ENCODE peak calls at places on chromosomes 1 and 21, in six cellular contexts. X, W, L, G, E and Z are unnamed samples.

GRCh38 chr21:33968082-33968997 is 52.7 kb upstream of the ATP5PO start:
- DNase-seq in X (peak), W (no peak), L (no peak), G (peak), E (no peak), Z (peak)

GRCh38 chr21:17576080-17576835 is 36.4 kb downstream of the BTG3 start:
- DNase-seq in X (no peak), W (no peak), L (no peak), G (no peak), E (no peak), Z (no peak)

GRCh38 chr1:195663549-195664280 is 944.5 kb downstream of the KCNT2 start:
- DNase-seq in X (no peak), W (no peak), L (no peak), G (no peak), E (no peak), Z (peak)

GRCh38 chr1:223444411-223444810 is 51.2 kb downstream of the CCDC185 start:
- DNase-seq in X (no peak), W (no peak), L (no peak), G (no peak), E (no peak), Z (no peak)

GRCh38 chr1:181090653-181091126 is 2.2 kb downstream of the IER5 start:
- DNase-seq in X (peak), W (no peak), L (no peak), G (no peak), E (peak), Z (no peak)

GRCh38 chr1:30822006-30822405 is 64.4 kb upstream of the LAPTM5 start:
- DNase-seq in X (no peak), W (no peak), L (no peak), G (no peak), E (no peak), Z (no peak)

GRCh38 chr1:1622578-1623094 is 7.3 kb downstream of the MIB2 start:
- DNase-seq in X (no peak), W (no peak), L (no peak), G (no peak), E (no peak), Z (no peak)

GRCh38 chr1:3943123-3943431 is 43.0 kb upstream of the C1orf174 start:
- DNase-seq in X (no peak), W (no peak), L (no peak), G (no peak), E (no peak), Z (no peak)

GRCh38 chr1:27536767-27537166 is 46.8 kb upstream of the WASF2 start:
- DNase-seq in X (peak), W (no peak), L (no peak), G (peak), E (no peak), Z (peak)

GRCh38 chr1:217273866-217274265 is 357.0 kb downstream of the GPATCH2 start:
- DNase-seq in X (no peak), W (no peak), L (no peak), G (no peak), E (no peak), Z (peak)

GRCh38 chr1:24018611-24019580 is 38.8 kb upstream of the SRSF10 start:
- DNase-seq in X (peak), W (peak), L (peak), G (peak), E (peak), Z (peak)

GRCh38 chr1:115969509-115969908 is 6.8 kb upstream of the SLC22A15 start:
- DNase-seq in X (no peak), W (no peak), L (no peak), G (peak), E (no peak), Z (no peak)

GRCh38 chr1:162612606-162613400 is 19.5 kb upstream of the DDR2 start:
- DNase-seq in X (no peak), W (no peak), L (no peak), G (no peak), E (no peak), Z (no peak)

GRCh38 chr1:61184035-61184713 is 101.8 kb downstream of the NFIA start:
- DNase-seq in X (peak), W (peak), L (peak), G (no peak), E (peak), Z (peak)

GRCh38 chr1:28860332-28861073 is 48.5 kb downstream of the OPRD1 start:
- DNase-seq in X (peak), W (no peak), L (no peak), G (no peak), E (peak), Z (peak)

GRCh38 chr1:206836111-206836510 is 29.3 kb upstream of the IL20 start:
- DNase-seq in X (no peak), W (no peak), L (no peak), G (no peak), E (no peak), Z (no peak)

GRCh38 chr1:185965870-185966269 is 231.7 kb downstream of the HMCN1 start:
- DNase-seq in X (no peak), W (no peak), L (no peak), G (no peak), E (no peak), Z (no peak)

GRCh38 chr1:19815801-19816736 is 986 bp upstream of the RNF186 start:
- DNase-seq in X (peak), W (peak), L (no peak), G (no peak), E (peak), Z (no peak)

GRCh38 chr1:184866991-184867788 is 107.1 kb downstream of the NIBAN1 start:
- DNase-seq in X (peak), W (no peak), L (no peak), G (no peak), E (no peak), Z (peak)

GRCh38 chr1:9235123-9235513 is 544 bp downstream of the H6PD start:
- DNase-seq in X (no peak), W (no peak), L (no peak), G (no peak), E (peak), Z (peak)

GRCh38 chr21:38660333-38661295 is 145.1 kb upstream of the ETS2 start:
- DNase-seq in X (peak), W (peak), L (no peak), G (peak), E (peak), Z (no peak)

GRCh38 chr1:98086796-98087195 is 166.0 kb upstream of the DPYD start:
- DNase-seq in X (no peak), W (no peak), L (no peak), G (peak), E (no peak), Z (peak)

GRCh38 chr1:67264152-67264551 is 43.5 kb upstream of the IL12RB2 start:
- DNase-seq in X (no peak), W (no peak), L (no peak), G (no peak), E (no peak), Z (no peak)

GRCh38 chr1:83673287-83673686 is 325.6 kb downstream of the TTLL7 start:
- DNase-seq in X (no peak), W (no peak), L (no peak), G (no peak), E (no peak), Z (no peak)

GRCh38 chr1:185668013-185668412 is 66.2 kb upstream of the HMCN1 start:
- DNase-seq in X (no peak), W (no peak), L (no peak), G (no peak), E (no peak), Z (no peak)

GRCh38 chr1:46485564-46486431 is 3.8 kb upstream of the DMBX1 start:
- DNase-seq in X (no peak), W (no peak), L (no peak), G (no peak), E (no peak), Z (no peak)

GRCh38 chr1:20141001-20141400 is 1.9 kb downstream of the PLA2G2F start:
- DNase-seq in X (no peak), W (peak), L (no peak), G (no peak), E (no peak), Z (no peak)

GRCh38 chr1:67831850-67832513 is 1.3 kb downstream of the GNG12 start:
- DNase-seq in X (peak), W (peak), L (no peak), G (peak), E (peak), Z (peak)

GRCh38 chr1:29395724-29396437 is 159.6 kb downstream of the PTPRU start:
- DNase-seq in X (no peak), W (no peak), L (no peak), G (no peak), E (no peak), Z (no peak)

GRCh38 chr1:84247425-84248220 is 53.9 kb upstream of the SAMD13 start:
- DNase-seq in X (peak), W (no peak), L (no peak), G (no peak), E (peak), Z (peak)

GRCh38 chr1:160130486-160130885 is 14.9 kb downstream of the ATP1A2 start:
- DNase-seq in X (no peak), W (no peak), L (no peak), G (no peak), E (no peak), Z (no peak)

GRCh38 chr1:160129558-160129957 is 14.0 kb downstream of the ATP1A2 start:
- DNase-seq in X (no peak), W (no peak), L (no peak), G (no peak), E (no peak), Z (no peak)

GRCh38 chr1:160130939-160131338 is 15.4 kb downstream of the ATP1A2 start:
- DNase-seq in X (no peak), W (no peak), L (no peak), G (no peak), E (no peak), Z (no peak)

GRCh38 chr1:160129046-160129445 is 13.5 kb downstream of the ATP1A2 start:
- DNase-seq in X (no peak), W (no peak), L (no peak), G (no peak), E (no peak), Z (no peak)

DNA sequence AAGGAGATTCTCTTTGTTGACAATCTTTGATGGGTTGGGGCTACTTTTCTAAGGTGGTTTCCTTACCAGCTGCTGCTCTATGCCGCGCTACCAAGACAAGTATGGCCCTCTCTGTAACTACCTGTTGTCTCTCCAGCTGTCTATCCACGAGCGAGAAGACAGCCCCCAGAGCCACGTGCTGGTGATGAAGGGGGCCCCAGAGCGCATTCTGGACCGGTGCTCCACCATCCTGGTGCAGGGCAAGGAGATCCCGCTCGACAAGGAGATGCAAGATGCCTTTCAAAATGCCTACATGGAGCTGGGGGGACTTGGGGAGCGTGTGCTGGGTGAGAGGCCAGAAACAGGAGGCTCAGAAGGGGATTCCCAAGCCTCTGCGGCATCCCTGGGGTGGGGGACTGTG is 14.4 kb downstream of the ATP1A2 start:
- DNase-seq in X (no peak), W (no peak), L (no peak), G (no peak), E (no peak), Z (no peak)
- H3K27ac ChIP-seq in X (no peak), W (no peak), L (peak), G (no peak), E (no peak), Z (no peak)

DNA sequence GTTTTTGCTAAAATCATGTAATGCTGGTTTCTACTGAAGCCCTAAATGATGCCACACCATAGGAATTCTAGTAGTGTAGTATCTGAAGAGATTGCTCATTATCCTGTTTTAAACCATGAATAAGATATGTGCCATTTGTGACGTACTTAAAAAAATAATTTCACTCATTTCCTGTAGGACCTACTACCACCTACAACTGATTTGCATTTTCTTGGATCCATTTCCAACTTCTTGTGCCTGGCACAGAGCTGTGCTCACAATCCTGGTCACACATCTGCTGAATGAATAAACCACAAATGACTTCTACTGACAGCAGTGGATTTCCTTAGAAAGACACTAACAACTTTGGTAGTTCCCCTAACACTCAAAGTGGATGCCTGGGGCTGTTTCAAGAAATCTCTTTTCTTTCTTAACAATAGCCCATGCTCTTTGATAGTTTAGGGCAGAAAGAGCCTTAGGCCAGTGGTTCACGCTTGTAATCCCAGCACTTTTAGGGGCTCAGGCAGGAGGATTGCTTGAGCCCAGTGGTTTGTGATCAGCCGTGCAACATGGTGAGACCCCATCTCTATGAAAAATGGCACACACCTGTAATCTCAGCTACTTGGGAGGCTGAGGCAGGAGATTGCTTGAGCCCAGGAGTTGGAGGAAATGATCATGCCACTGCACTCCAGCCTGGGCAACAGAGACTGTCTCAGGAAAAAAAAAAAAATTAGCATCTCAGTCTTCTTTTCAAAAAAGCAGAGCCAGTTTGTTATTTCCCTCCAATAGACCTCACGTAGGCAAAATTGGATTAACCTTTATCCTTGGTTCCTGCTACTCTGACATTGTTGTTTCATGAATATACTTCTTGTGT is 13.0 kb upstream of the BATF3 start:
- DNase-seq in X (no peak), W (no peak), L (no peak), G (no peak), E (no peak), Z (peak)
- TF ChIP-seq CTCF in X (no peak), W (no peak), L (no peak), G (no peak), E (no peak), Z (no peak)

DNA sequence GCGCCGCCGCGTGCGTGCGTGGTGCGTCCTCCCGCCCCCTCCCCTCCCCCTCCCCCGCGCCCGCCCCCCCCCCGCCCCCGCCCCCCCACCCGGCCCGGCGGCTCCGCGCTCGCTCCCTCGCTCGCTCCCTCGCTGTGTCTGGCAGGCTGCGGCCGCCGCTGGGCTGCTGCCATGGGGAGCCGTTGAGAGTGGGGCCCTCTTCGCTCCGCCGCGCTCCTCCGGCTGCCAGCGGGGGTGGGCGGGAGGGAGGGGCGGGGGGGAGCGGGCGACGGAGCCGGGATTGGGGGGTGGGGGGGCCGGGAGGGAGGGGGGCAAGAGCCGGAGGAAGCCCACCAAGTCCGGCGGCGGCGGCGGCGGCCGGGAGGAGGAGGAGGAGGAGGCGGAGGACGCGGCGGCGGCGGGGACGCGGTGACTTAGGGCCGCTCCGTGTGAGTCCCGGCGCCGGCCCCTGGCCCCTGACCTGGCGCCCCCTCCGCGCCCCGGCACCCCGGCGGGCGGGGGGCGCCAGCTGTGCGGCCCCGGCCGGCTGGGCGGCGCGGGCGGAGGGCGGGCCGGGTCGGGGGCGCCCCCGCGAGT is 2.4 kb upstream of the ZBTB18 start:
- DNase-seq in X (no peak), W (no peak), L (no peak), G (peak), E (no peak), Z (no peak)
- H3K4me3 ChIP-seq in X (peak), W (peak), L (peak), G (no peak), E (peak), Z (peak)

GRCh38 chr1:100989306-100990077 is 36.1 kb downstream of the DPH5 start:
- DNase-seq in X (no peak), W (no peak), L (no peak), G (no peak), E (no peak), Z (peak)
- H3K27ac ChIP-seq in X (peak), W (no peak), L (no peak), G (no peak), E (no peak), Z (peak)

GRCh38 chr1:237672748-237673147 is 218.0 kb downstream of the ZP4 start:
- DNase-seq in X (no peak), W (no peak), L (no peak), G (no peak), E (no peak), Z (no peak)
- TF ChIP-seq CTCF in X (no peak), W (no peak), L (no peak), G (peak), E (peak), Z (no peak)

GRCh38 chr1:230335861-230336549 is 90.1 kb downstream of the PGBD5 start:
- DNase-seq in X (no peak), W (no peak), L (no peak), G (no peak), E (no peak), Z (no peak)

GRCh38 chr1:230334447-230334837 is 91.7 kb downstream of the PGBD5 start:
- DNase-seq in X (no peak), W (no peak), L (no peak), G (no peak), E (no peak), Z (no peak)

GRCh38 chr1:230330157-230330556 is 96.0 kb downstream of the PGBD5 start:
- DNase-seq in X (no peak), W (no peak), L (no peak), G (no peak), E (no peak), Z (no peak)

GRCh38 chr1:230333590-230334446 is 92.3 kb downstream of the PGBD5 start:
- DNase-seq in X (no peak), W (no peak), L (no peak), G (no peak), E (no peak), Z (no peak)

DNA sequence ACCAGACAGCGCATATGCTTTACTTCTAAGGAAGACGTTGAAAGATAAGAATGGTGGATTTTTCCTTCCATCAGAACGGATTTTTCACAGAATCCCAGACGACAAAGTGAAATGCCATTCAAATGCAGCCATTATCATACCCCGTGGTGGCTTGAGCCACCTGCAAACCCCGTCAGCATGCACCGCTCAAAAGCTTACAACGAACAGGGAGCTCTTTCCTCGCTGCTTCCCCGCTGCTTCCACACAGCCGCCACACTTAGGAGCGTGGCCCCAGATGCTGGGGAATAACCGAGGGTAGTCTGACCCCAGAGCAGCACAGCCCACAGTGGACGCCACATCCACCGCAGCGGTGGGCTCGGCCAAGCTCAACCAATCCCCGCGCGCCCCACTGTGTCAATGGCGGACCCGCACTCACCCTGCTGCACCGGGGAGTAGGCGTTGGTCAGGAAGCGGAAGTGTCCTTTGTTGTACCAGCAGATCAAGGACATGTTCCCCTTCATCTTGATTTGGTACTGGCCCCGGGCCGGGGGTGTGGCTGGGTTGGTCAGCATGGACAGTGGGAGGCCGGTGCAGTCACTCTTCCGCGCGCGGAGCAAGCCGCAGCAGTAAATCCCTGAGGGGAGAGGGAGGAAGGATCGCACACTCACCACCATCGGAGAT is 93.6 kb downstream of the PGBD5 start:
- DNase-seq in X (no peak), W (no peak), L (no peak), G (peak), E (no peak), Z (no peak)
- H3K4me3 ChIP-seq in X (no peak), W (no peak), L (no peak), G (peak), E (no peak), Z (peak)

GRCh38 chr21:44950351-44950750 is 10.5 kb downstream of the SLX9 start:
- DNase-seq in X (no peak), W (peak), L (no peak), G (no peak), E (no peak), Z (no peak)
- H3K27ac ChIP-seq in X (peak), W (peak), L (peak), G (no peak), E (no peak), Z (no peak)

GRCh38 chr1:110221119-110221518 is 11.0 kb downstream of the KCNC4 start:
- DNase-seq in X (no peak), W (no peak), L (no peak), G (no peak), E (no peak), Z (no peak)

GRCh38 chr1:110224240-110224995 is 14.3 kb downstream of the KCNC4 start:
- DNase-seq in X (no peak), W (no peak), L (no peak), G (no peak), E (no peak), Z (no peak)

GRCh38 chr1:110225212-110225611 is 15.1 kb downstream of the KCNC4 start:
- DNase-seq in X (no peak), W (no peak), L (no peak), G (no peak), E (no peak), Z (no peak)

GRCh38 chr1:110223581-110223980 is 13.5 kb downstream of the KCNC4 start:
- DNase-seq in X (no peak), W (no peak), L (no peak), G (no peak), E (no peak), Z (no peak)

DNA sequence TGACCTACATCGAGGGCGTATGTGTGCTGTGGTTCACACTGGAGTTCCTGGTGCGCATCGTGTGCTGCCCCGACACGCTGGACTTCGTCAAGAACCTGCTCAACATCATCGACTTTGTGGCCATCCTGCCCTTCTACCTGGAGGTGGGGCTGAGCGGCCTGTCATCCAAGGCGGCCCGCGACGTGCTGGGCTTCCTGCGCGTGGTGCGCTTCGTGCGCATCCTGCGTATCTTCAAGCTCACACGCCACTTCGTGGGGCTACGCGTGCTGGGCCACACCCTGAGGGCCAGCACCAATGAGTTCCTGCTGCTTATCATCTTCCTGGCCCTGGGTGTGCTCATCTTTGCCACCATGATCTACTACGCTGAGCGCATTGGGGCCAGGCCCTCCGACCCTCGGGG is 13.0 kb downstream of the KCNC4 start:
- DNase-seq in X (no peak), W (no peak), L (no peak), G (no peak), E (no peak), Z (no peak)
- TF ChIP-seq CTCF in X (no peak), W (no peak), L (no peak), G (no peak), E (no peak), Z (no peak)